ENCODE peak calls at places on chromosome 20, in nine cellular contexts. W is ureter; I is PC-9; M is stimulated activated CD8-positive, alpha-beta memory T cell treated with anti-CD3 and anti-CD28 coated beads, Interleukin-15, amount 100 ng/mL, for 1 hour; E is choroid plexus epithelial cell; S is T-helper 1 cell; Y is transverse colon; T is anterior cingulate cortex; K is T47D. X is an unnamed sample.

GRCh38 chr20:36860339-36860738 is 15.6 kb upstream of the TLDC2 start:
- DNase-seq in M (no peak), K (no peak), W (no peak), T (no peak), Y (no peak), I (no peak), E (no peak), S (no peak), X (no peak)

GRCh38 chr20:47985092-47985850 is 200.0 kb upstream of the SULF2 start:
- DNase-seq in E (peak), K (no peak), W (no peak), T (no peak), M (no peak), I (peak), Y (no peak), S (no peak), X (peak)

GRCh38 chr20:46027245-46027853 is 1.7 kb upstream of the SLC12A5 start:
- DNase-seq in S (no peak), T (no peak), K (peak), W (no peak), E (peak), M (no peak), I (peak), Y (no peak), X (peak)

GRCh38 chr20:41717464-41717863 is 99.3 kb upstream of the CHD6 start:
- DNase-seq in S (no peak), E (no peak), K (no peak), Y (no peak), M (no peak), W (no peak), I (no peak), T (no peak), X (peak)

GRCh38 chr20:49256261-49256660 is 21.6 kb downstream of the ZNFX1 start:
- DNase-seq in M (no peak), T (no peak), W (no peak), S (no peak), K (no peak), E (no peak), I (no peak), Y (no peak), X (no peak)

GRCh38 chr20:38067717-38068365 is 34.3 kb downstream of the RPRD1B start:
- DNase-seq in I (no peak), S (no peak), E (no peak), M (no peak), T (no peak), W (no peak), K (no peak), Y (no peak), X (no peak)

GRCh38 chr20:51508158-51508557 is 34.4 kb downstream of the NFATC2 start:
- DNase-seq in T (no peak), M (no peak), W (no peak), S (no peak), I (no peak), K (no peak), E (no peak), Y (no peak), X (no peak)

GRCh38 chr20:44841955-44842354 is 31.6 kb upstream of the RIMS4 start:
- DNase-seq in T (no peak), I (no peak), Y (no peak), M (no peak), S (no peak), K (no peak), W (no peak), E (no peak), X (no peak)

GRCh38 chr20:46652699-46653098 is 1.4 kb upstream of the SLC13A3 start:
- DNase-seq in Y (no peak), T (no peak), I (no peak), K (no peak), S (no peak), W (no peak), E (no peak), M (no peak), X (no peak)

GRCh38 chr20:22686097-22686496 is 101.7 kb upstream of the FOXA2 start:
- DNase-seq in I (peak), T (no peak), M (no peak), Y (peak), S (no peak), K (no peak), W (no peak), E (peak), X (peak)

GRCh38 chr20:52171025-52171424 is 20.6 kb downstream of the ZFP64 start:
- DNase-seq in T (no peak), Y (no peak), S (no peak), W (no peak), E (no peak), K (no peak), M (no peak), I (no peak), X (no peak)

GRCh38 chr20:1920252-1920651 is 25.0 kb downstream of the SIRPA start:
- DNase-seq in I (no peak), T (no peak), E (no peak), Y (no peak), S (no peak), M (no peak), K (no peak), W (no peak), X (no peak)

GRCh38 chr20:17674722-17675518 is 7.1 kb downstream of the RRBP1 start:
- DNase-seq in I (no peak), E (peak), W (no peak), K (no peak), T (no peak), S (no peak), Y (no peak), M (no peak), X (no peak)

GRCh38 chr20:36468149-36469000 is 72.9 kb upstream of the MYL9 start:
- DNase-seq in M (no peak), W (no peak), Y (no peak), I (no peak), T (peak), K (no peak), S (no peak), E (no peak), X (no peak)

GRCh38 chr20:53708129-53708968 is 114.7 kb upstream of the ZNF217 start:
- DNase-seq in K (no peak), Y (no peak), T (no peak), E (peak), S (peak), I (no peak), W (no peak), M (no peak), X (no peak)

GRCh38 chr20:62949887-62950286 is 2.6 kb upstream of the SLC17A9 start:
- DNase-seq in W (no peak), S (no peak), T (no peak), E (no peak), Y (no peak), I (no peak), M (no peak), K (no peak), X (no peak)

GRCh38 chr20:43590036-43590391 is 723 bp upstream of the IFT52 start:
- DNase-seq in W (no peak), M (no peak), I (no peak), Y (peak), K (no peak), T (no peak), E (no peak), S (peak), X (no peak)

GRCh38 chr20:13571662-13572061 is 67.1 kb downstream of the TASP1 start:
- DNase-seq in Y (no peak), M (no peak), I (no peak), T (no peak), E (no peak), W (no peak), S (no peak), K (no peak), X (no peak)

GRCh38 chr20:19338960-19339359 is 126.5 kb downstream of the SLC24A3 start:
- DNase-seq in S (no peak), W (no peak), K (no peak), E (no peak), M (no peak), Y (no peak), T (no peak), I (no peak), X (no peak)

GRCh38 chr20:25275813-25276532 is 28.1 kb downstream of the PYGB start:
- DNase-seq in K (no peak), S (no peak), M (no peak), I (no peak), T (no peak), E (no peak), W (no peak), Y (no peak), X (no peak)

GRCh38 chr20:44211177-44212039 is 837 bp upstream of the OSER1 start:
- DNase-seq in T (no peak), E (peak), M (no peak), K (no peak), W (no peak), Y (peak), I (peak), S (no peak), X (no peak)

GRCh38 chr20:20501128-20501527 is 133.2 kb downstream of the INSM1 start:
- DNase-seq in Y (no peak), I (no peak), S (peak), K (no peak), E (no peak), T (no peak), M (no peak), W (no peak), X (no peak)

GRCh38 chr20:57382516-57382915 is 8.7 kb upstream of the RBM38 start:
- DNase-seq in M (no peak), S (no peak), T (no peak), W (no peak), I (no peak), K (no peak), Y (no peak), E (no peak), X (no peak)

GRCh38 chr20:2297352-2297717 is 1.5 kb downstream of the TGM3 start:
- DNase-seq in E (peak), T (no peak), Y (no peak), S (no peak), M (no peak), I (no peak), W (no peak), K (no peak), X (no peak)

GRCh38 chr20:7136886-7137285 is 369.4 kb downstream of the BMP2 start:
- DNase-seq in M (no peak), W (no peak), Y (no peak), S (no peak), E (no peak), K (no peak), I (no peak), T (no peak), X (no peak)

GRCh38 chr20:34037121-34037520 is 43.4 kb downstream of the RALY start:
- DNase-seq in E (peak), W (no peak), K (no peak), Y (no peak), I (no peak), T (no peak), S (peak), M (peak), X (no peak)

GRCh38 chr20:59823860-59824259 is 109.6 kb downstream of the SYCP2 start:
- DNase-seq in T (no peak), W (no peak), I (no peak), Y (no peak), K (no peak), M (no peak), E (no peak), S (no peak), X (no peak)